ENCODE peak calls at places on chromosomes 5 and 9, in six cellular contexts. E, Z, W, Q, N and A are unnamed samples.

GRCh38 chr9:17807670-17808282 is 228.9 kb downstream of the SH3GL2 start:
- DNase-seq in E (no peak), Z (no peak), W (no peak), Q (no peak), N (no peak), A (no peak)

GRCh38 chr5:148469446-148470062 is 85.8 kb downstream of the FBXO38 start:
- DNase-seq in E (no peak), Z (no peak), W (no peak), Q (peak; percentile 45), N (peak; percentile 81), A (no peak)

GRCh38 chr9:127142291-127142690 is 19.9 kb upstream of the ANGPTL2 start:
- DNase-seq in E (peak; percentile 10), Z (no peak), W (no peak), Q (no peak), N (peak; percentile 50), A (no peak)

GRCh38 chr9:94869415-94869838 is 142.9 kb downstream of the AOPEP start:
- DNase-seq in E (no peak), Z (no peak), W (no peak), Q (peak; percentile 72), N (no peak), A (peak; percentile 42)

GRCh38 chr9:6631207-6631512 is 14.4 kb downstream of the GLDC start:
- DNase-seq in E (no peak), Z (no peak), W (no peak), Q (no peak), N (no peak), A (no peak)

GRCh38 chr5:119792154-119792799 is 162.9 kb downstream of the FAM170A start:
- DNase-seq in E (no peak), Z (no peak), W (no peak), Q (no peak), N (no peak), A (no peak)

GRCh38 chr9:1829719-1830118 is 185.4 kb upstream of the SMARCA2 start:
- DNase-seq in E (no peak), Z (no peak), W (no peak), Q (no peak), N (no peak), A (no peak)

GRCh38 chr9:79924836-79925235 is 353.1 kb downstream of the TLE4 start:
- DNase-seq in E (no peak), Z (no peak), W (no peak), Q (no peak), N (no peak), A (no peak)

DNA sequence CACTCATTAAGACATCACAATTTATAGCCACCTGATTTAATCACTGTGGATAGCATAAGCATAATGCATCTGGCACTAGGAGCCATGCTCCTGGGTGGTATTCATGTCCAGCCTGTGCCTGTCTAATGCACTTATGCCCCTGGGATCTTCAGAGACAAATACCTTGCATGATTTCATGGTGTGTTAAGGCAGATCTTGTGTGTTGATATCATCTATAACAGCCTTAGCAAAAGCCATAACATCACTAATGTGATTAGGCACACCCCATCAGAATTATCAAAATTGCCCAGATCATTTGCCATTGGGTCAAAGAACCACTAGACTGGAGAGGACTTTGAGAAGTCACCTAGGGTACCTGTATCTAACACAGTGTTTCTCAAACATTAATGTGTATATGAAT is 43.7 kb upstream of the SELENOP start:
- DNase-seq in E (no peak), Z (no peak), W (no peak), Q (no peak), N (no peak), A (no peak)
- H3K27ac ChIP-seq in E (no peak overlapping the region), Z (no peak overlapping the region), W (no peak overlapping the region), Q (no peak overlapping the region), N (no peak overlapping the region), A (no peak overlapping the region)

GRCh38 chr9:27462434-27462833 is 61.7 kb upstream of the IFNK start:
- DNase-seq in E (no peak), Z (no peak), W (no peak), Q (no peak), N (no peak), A (no peak)
- H3K27ac ChIP-seq in E (no peak overlapping the region), Z (no peak overlapping the region), W (no peak overlapping the region), Q (no peak overlapping the region), N (no peak overlapping the region), A (no peak overlapping the region)

DNA sequence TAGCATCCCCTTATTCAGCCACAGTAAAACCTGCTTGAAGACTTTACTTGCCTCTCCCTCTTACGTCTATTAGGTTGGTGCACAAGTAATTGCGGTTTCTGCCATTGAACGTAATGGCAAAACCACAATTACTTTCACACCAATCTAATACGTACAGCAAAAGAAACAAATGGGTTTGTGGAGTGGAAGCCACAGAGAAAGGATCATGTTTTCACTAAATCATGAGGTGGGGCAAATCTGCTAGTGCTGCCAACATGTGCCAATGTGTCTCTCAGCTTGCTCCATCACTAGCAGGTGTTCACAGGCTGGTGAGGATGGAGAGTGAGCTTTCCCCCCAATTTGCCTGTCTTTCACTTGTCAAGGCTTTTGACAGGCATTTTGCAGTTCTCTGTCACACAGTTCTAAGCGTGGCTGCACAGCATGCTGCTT is 15.9 kb downstream of the DMAC1 start:
- DNase-seq in E (no peak), Z (no peak), W (no peak), Q (no peak), N (no peak), A (no peak)
- H3K27ac ChIP-seq in E (no peak overlapping the region), Z (no peak overlapping the region), W (no peak overlapping the region), Q (no peak overlapping the region), N (no peak overlapping the region), A (no peak overlapping the region)

GRCh38 chr9:71764438-71764837 is 3.9 kb downstream of the CEMIP2 start:
- DNase-seq in E (no peak), Z (no peak), W (no peak), Q (no peak), N (no peak), A (no peak)
- H3K27ac ChIP-seq in E (no peak overlapping the region), Z (no peak overlapping the region), W (no peak overlapping the region), Q (no peak overlapping the region), N (no peak overlapping the region), A (no peak overlapping the region)

DNA sequence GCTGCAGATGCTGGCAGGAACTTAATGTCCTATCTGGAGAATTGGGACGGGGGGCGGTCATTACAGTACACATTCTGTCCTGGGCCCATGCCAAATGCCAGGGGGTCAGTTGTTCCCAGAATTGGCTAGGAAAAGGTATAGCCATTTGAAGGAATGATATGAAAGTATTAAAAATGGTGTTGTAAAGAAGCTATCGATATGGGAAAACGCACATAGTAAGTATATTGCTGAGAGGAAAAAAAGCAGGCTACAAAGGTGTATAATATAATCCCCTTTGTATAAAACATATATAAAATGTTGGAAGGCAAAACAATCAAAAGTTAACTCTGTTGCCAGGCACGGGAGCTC is 450 bp upstream of the ARHGEF39 start:
- DNase-seq in E (peak; percentile 47), Z (no peak), W (no peak), Q (no peak), N (no peak), A (no peak)
- H3K27ac ChIP-seq in E (peak overlapping the region; percentile 79), Z (peak overlapping the region; percentile 85), W (peak overlapping the region; percentile 74), Q (no peak overlapping the region), N (peak overlapping the region; percentile 97), A (peak overlapping the region; percentile 87)

DNA sequence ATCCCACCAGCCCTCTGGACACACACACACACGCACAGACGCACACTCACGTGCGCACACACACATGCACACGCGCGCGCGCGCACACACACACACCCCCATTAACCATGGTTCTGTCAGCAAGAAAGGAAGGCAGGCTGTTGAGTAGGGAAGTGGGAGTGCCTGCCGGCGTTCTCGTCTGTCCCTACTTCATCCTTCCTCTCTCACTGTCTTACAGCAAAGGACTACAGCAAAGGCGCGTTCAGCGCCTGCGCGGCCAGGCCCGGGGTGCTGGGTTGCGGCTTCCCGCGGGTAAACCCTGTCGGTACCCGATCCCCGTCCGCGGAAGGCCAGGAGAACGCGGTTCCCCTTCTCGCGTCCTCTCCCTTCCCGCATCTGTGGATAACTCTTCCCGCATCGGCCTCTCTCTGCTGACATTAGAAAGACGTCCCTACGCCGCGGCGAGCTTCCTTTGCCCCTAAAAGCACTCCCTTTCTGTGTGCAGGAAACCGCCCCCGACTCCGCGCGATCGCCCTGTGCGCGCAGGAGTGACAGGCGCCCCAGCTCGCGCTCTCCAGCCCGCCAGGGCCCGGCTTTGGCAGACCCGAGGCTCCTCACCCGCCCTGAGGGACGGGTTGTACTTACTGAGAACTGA is 219.2 kb downstream of the AGTPBP1 start:
- DNase-seq in E (no peak), Z (no peak), W (peak; percentile 86), Q (peak; percentile 43), N (no peak), A (no peak)
- H3K27ac ChIP-seq in E (no peak overlapping the region), Z (no peak overlapping the region), W (peak overlapping the region; percentile 42), Q (no peak overlapping the region), N (no peak overlapping the region), A (no peak overlapping the region)

GRCh38 chr5:78568676-78569075 is 79.9 kb downstream of the LHFPL2 start:
- DNase-seq in E (no peak), Z (no peak), W (no peak), Q (no peak), N (no peak), A (no peak)
- H3K27ac ChIP-seq in E (peak overlapping the region; percentile 29), Z (no peak overlapping the region), W (no peak overlapping the region), Q (no peak overlapping the region), N (peak overlapping the region; percentile 56), A (no peak overlapping the region)

GRCh38 chr5:42992035-42992570 is 48.0 kb downstream of the ANXA2R start:
- DNase-seq in E (peak; percentile 80), Z (no peak), W (peak; percentile 70), Q (peak; percentile 86), N (peak; percentile 93), A (peak; percentile 74)
- H3K27ac ChIP-seq in E (peak overlapping the region; percentile 75), Z (no peak overlapping the region), W (peak overlapping the region; percentile 98), Q (peak overlapping the region; percentile 91), N (peak overlapping the region; percentile 90), A (peak overlapping the region; percentile 80)